ENCODE peak calls at places on chromosomes 5 and 9, in four cellular contexts. One of them, this sample, is unnamed.
A peak's percentile ranks its signal among the peaks of the same experiment; 100 is the strongest.

GRCh38 chr9:94603259-94603776 is 9.7 kb upstream of the FBP2 start:
- DNase-seq in pancreas: peak; percentile 83
- DNase-seq in aorta: peak; percentile 86
- DNase-seq in AG04450: no peak
- DNase-seq in this sample: peak; percentile 83

GRCh38 chr5:27434335-27434734 is 395.9 kb upstream of the CDH9 start:
- DNase-seq in pancreas: no peak
- DNase-seq in aorta: no peak
- DNase-seq in AG04450: no peak
- DNase-seq in this sample: no peak

GRCh38 chr5:105903069-105903468 is 1767.7 kb downstream of the EFNA5 start:
- DNase-seq in AG04450: no peak
- DNase-seq in aorta: no peak
- DNase-seq in pancreas: no peak
- DNase-seq in this sample: no peak

GRCh38 chr9:32180597-32180996 is 203.8 kb upstream of the ACO1 start:
- DNase-seq in pancreas: no peak
- DNase-seq in aorta: no peak
- DNase-seq in AG04450: no peak
- DNase-seq in this sample: no peak

GRCh38 chr5:141846031-141846430 is 32.2 kb downstream of the PCDH1 start:
- DNase-seq in AG04450: peak; percentile 33
- DNase-seq in pancreas: no peak
- DNase-seq in aorta: no peak
- DNase-seq in this sample: no peak

GRCh38 chr5:41754857-41755256 is 115.4 kb downstream of the OXCT1 start:
- DNase-seq in AG04450: no peak
- DNase-seq in pancreas: no peak
- DNase-seq in aorta: no peak
- DNase-seq in this sample: no peak

GRCh38 chr9:111974092-111974681 is 77.6 kb downstream of the UGCG start:
- DNase-seq in AG04450: no peak
- DNase-seq in aorta: peak; percentile 55
- DNase-seq in pancreas: peak; percentile 61
- DNase-seq in this sample: no peak

GRCh38 chr9:130642926-130643325 is 21.5 kb upstream of the PRDM12 start:
- DNase-seq in pancreas: no peak
- DNase-seq in aorta: peak; percentile 30
- DNase-seq in AG04450: no peak
- DNase-seq in this sample: no peak

GRCh38 chr5:85628153-85628552 is 989.6 kb upstream of the COX7C start:
- DNase-seq in aorta: no peak
- DNase-seq in AG04450: no peak
- DNase-seq in pancreas: no peak
- DNase-seq in this sample: no peak

GRCh38 chr5:55219770-55220169 is 7.3 kb downstream of the MCIDAS start:
- DNase-seq in aorta: no peak
- DNase-seq in pancreas: no peak
- DNase-seq in AG04450: no peak
- DNase-seq in this sample: no peak

GRCh38 chr9:71349218-71349617 is 227.8 kb upstream of the TRPM3 start:
- DNase-seq in pancreas: no peak
- DNase-seq in aorta: no peak
- DNase-seq in AG04450: no peak
- DNase-seq in this sample: no peak

GRCh38 chr5:102857090-102857818 is 102.1 kb downstream of the PAM start:
- DNase-seq in aorta: peak; percentile 57
- DNase-seq in pancreas: no peak
- DNase-seq in AG04450: no peak
- DNase-seq in this sample: peak; percentile 52

GRCh38 chr5:61162832-61163567 is 732 bp upstream of the SMIM15 start:
- DNase-seq in AG04450: no peak
- DNase-seq in aorta: no peak
- DNase-seq in pancreas: peak; percentile 13
- DNase-seq in this sample: peak; percentile 15

GRCh38 chr5:76785493-76785892 is 33.3 kb upstream of the F2RL1 start:
- DNase-seq in pancreas: no peak
- DNase-seq in AG04450: no peak
- DNase-seq in aorta: no peak
- DNase-seq in this sample: no peak

GRCh38 chr9:127586537-127586936 is 25.5 kb upstream of the STXBP1 start:
- DNase-seq in pancreas: peak; percentile 75
- DNase-seq in aorta: peak; percentile 84
- DNase-seq in AG04450: no peak
- DNase-seq in this sample: peak; percentile 82

GRCh38 chr5:124289641-124290201 is 456.7 kb downstream of the ZNF608 start:
- DNase-seq in AG04450: no peak
- DNase-seq in aorta: no peak
- DNase-seq in pancreas: peak; percentile 94
- DNase-seq in this sample: no peak

GRCh38 chr9:34408173-34408572 is 31.5 kb upstream of the MYORG start:
- DNase-seq in AG04450: no peak
- DNase-seq in aorta: no peak
- DNase-seq in pancreas: no peak
- DNase-seq in this sample: no peak

GRCh38 chr9:30349526-30350513 is 2034.6 kb upstream of the ACO1 start:
- DNase-seq in pancreas: no peak
- DNase-seq in aorta: no peak
- DNase-seq in AG04450: no peak
- DNase-seq in this sample: no peak

GRCh38 chr9:80448996-80449395 is 877.2 kb downstream of the TLE4 start:
- DNase-seq in pancreas: no peak
- DNase-seq in AG04450: no peak
- DNase-seq in aorta: no peak
- DNase-seq in this sample: no peak

GRCh38 chr5:178590924-178591423 is 781 bp upstream of the COL23A1 start:
- DNase-seq in AG04450: no peak
- DNase-seq in pancreas: no peak
- DNase-seq in aorta: no peak
- DNase-seq in this sample: no peak

GRCh38 chr5:9894571-9895304 is 264.6 kb upstream of the TAS2R1 start:
- DNase-seq in pancreas: no peak
- DNase-seq in AG04450: no peak
- DNase-seq in aorta: no peak
- DNase-seq in this sample: no peak

GRCh38 chr9:109329274-109330258 is 8.7 kb upstream of the EPB41L4B start:
- DNase-seq in aorta: peak; percentile 77
- DNase-seq in AG04450: no peak
- DNase-seq in pancreas: peak; percentile 94
- DNase-seq in this sample: peak; percentile 83

DNA sequence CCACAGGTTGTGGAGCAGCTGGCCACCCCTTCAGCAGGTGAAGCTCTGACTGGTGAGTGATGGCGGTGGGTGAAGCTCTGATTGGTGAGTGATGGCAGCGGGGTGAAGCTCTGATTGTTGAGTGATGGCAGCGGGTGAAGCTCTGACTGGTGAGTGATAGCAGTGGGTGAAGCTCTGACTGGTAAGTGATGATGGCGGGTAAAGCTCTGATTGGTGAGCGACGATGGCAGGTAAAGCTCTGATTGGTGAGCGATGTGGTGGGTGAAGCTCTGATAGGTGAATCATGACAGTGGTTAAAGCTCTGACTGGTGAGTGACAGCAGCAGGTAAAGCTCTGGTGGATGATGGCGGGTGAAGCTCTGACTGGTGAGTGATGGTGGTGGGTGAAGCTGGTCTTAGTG is 9.4 kb upstream of the ABO start:
- DNase-seq in pancreas: no peak
- DNase-seq in aorta: no peak
- DNase-seq in AG04450: no peak
- DNase-seq in this sample: no peak
- H3K27me3 ChIP-seq in pancreas: no peaks in the 10 kb centered on the region
- H3K27me3 ChIP-seq in aorta: no peaks in the 10 kb centered on the region
- H3K27me3 ChIP-seq in AG04450: peaks cover 18% of the 10 kb centered on the region
- H3K27me3 ChIP-seq in this sample: no peaks in the 10 kb centered on the region

GRCh38 chr5:138029944-138030343 is 2.9 kb downstream of the FAM13B start:
- DNase-seq in pancreas: no peak
- DNase-seq in aorta: no peak
- DNase-seq in AG04450: no peak
- DNase-seq in this sample: no peak
- H3K4me3 ChIP-seq in pancreas: no peak overlapping the region
- H3K4me3 ChIP-seq in aorta: no peak overlapping the region
- H3K4me3 ChIP-seq in AG04450: no peak overlapping the region
- H3K4me3 ChIP-seq in this sample: no peak overlapping the region

GRCh38 chr5:6705959-6706358 is 7.3 kb upstream of the TENT4A start:
- DNase-seq in aorta: no peak
- DNase-seq in AG04450: no peak
- DNase-seq in pancreas: no peak
- DNase-seq in this sample: no peak

GRCh38 chr5:6702633-6703032 is 10.6 kb upstream of the TENT4A start:
- DNase-seq in aorta: no peak
- DNase-seq in AG04450: no peak
- DNase-seq in pancreas: no peak
- DNase-seq in this sample: no peak

GRCh38 chr5:6705088-6705487 is 8.1 kb upstream of the TENT4A start:
- DNase-seq in aorta: no peak
- DNase-seq in pancreas: no peak
- DNase-seq in AG04450: no peak
- DNase-seq in this sample: no peak

GRCh38 chr5:6704361-6704851 is 8.8 kb upstream of the TENT4A start:
- DNase-seq in pancreas: no peak
- DNase-seq in AG04450: peak; percentile 71
- DNase-seq in aorta: peak; percentile 80
- DNase-seq in this sample: peak; percentile 80

GRCh38 chr5:6703791-6704190 is 9.4 kb upstream of the TENT4A start:
- DNase-seq in aorta: no peak
- DNase-seq in pancreas: no peak
- DNase-seq in AG04450: no peak
- DNase-seq in this sample: no peak
- H3K27ac ChIP-seq in aorta: peak overlapping the region; percentile 92
- H3K27ac ChIP-seq in pancreas: peak overlapping the region; percentile 67
- H3K27ac ChIP-seq in AG04450: peak overlapping the region; percentile 92
- H3K27ac ChIP-seq in this sample: peak overlapping the region; percentile 91

GRCh38 chr5:176806137-176806536 is 4.2 kb upstream of the UNC5A start:
- DNase-seq in aorta: no peak
- DNase-seq in AG04450: no peak
- DNase-seq in pancreas: no peak
- DNase-seq in this sample: no peak

GRCh38 chr5:176810687-176811501 is 535 bp downstream of the UNC5A start:
- DNase-seq in AG04450: no peak
- DNase-seq in pancreas: no peak
- DNase-seq in aorta: no peak
- DNase-seq in this sample: no peak

GRCh38 chr5:176812269-176813259 is 2.2 kb downstream of the UNC5A start:
- DNase-seq in aorta: no peak
- DNase-seq in AG04450: no peak
- DNase-seq in pancreas: no peak
- DNase-seq in this sample: no peak

GRCh38 chr5:176810084-176810597 is at the start of gene UNC5A:
- DNase-seq in AG04450: no peak
- DNase-seq in pancreas: peak; percentile 23
- DNase-seq in aorta: no peak
- DNase-seq in this sample: peak; percentile 54

GRCh38 chr5:176809544-176810083 is 745 bp upstream of the UNC5A start:
- DNase-seq in aorta: no peak
- DNase-seq in AG04450: no peak
- DNase-seq in pancreas: no peak
- DNase-seq in this sample: no peak
- H3K27me3 ChIP-seq in aorta: no peaks in the 10 kb centered on the region
- H3K27me3 ChIP-seq in AG04450: peaks cover 48% of the 10 kb centered on the region
- H3K27me3 ChIP-seq in pancreas: no peaks in the 10 kb centered on the region
- H3K27me3 ChIP-seq in this sample: no peaks in the 10 kb centered on the region

GRCh38 chr5:173668910-173669309 is 52.5 kb upstream of the BOD1 start:
- DNase-seq in pancreas: no peak
- DNase-seq in aorta: no peak
- DNase-seq in AG04450: no peak
- DNase-seq in this sample: no peak

GRCh38 chr5:173669483-173669882 is 53.0 kb upstream of the BOD1 start:
- DNase-seq in AG04450: no peak
- DNase-seq in aorta: no peak
- DNase-seq in pancreas: no peak
- DNase-seq in this sample: no peak

GRCh38 chr5:173671121-173671949 is 54.9 kb upstream of the BOD1 start:
- DNase-seq in pancreas: no peak
- DNase-seq in AG04450: no peak
- DNase-seq in aorta: peak; percentile 73
- DNase-seq in this sample: peak; percentile 76

GRCh38 chr5:173670791-173671120 is 54.3 kb upstream of the BOD1 start:
- DNase-seq in aorta: no peak
- DNase-seq in pancreas: no peak
- DNase-seq in AG04450: no peak
- DNase-seq in this sample: peak; percentile 60

GRCh38 chr5:173670130-173670591 is 53.7 kb upstream of the BOD1 start:
- DNase-seq in aorta: no peak
- DNase-seq in AG04450: no peak
- DNase-seq in pancreas: no peak
- DNase-seq in this sample: no peak
- H3K4me3 ChIP-seq in aorta: no peak overlapping the region
- H3K4me3 ChIP-seq in AG04450: no peak overlapping the region
- H3K4me3 ChIP-seq in pancreas: no peak overlapping the region
- H3K4me3 ChIP-seq in this sample: no peak overlapping the region

GRCh38 chr9:107639426-107639825 is 149.9 kb upstream of the KLF4 start:
- DNase-seq in pancreas: no peak
- DNase-seq in aorta: no peak
- DNase-seq in AG04450: no peak
- DNase-seq in this sample: no peak
- H3K27ac ChIP-seq in pancreas: no peak overlapping the region
- H3K27ac ChIP-seq in aorta: no peak overlapping the region
- H3K27ac ChIP-seq in AG04450: no peak overlapping the region
- H3K27ac ChIP-seq in this sample: no peak overlapping the region

GRCh38 chr5:62214701-62215100 is 91.3 kb upstream of the KIF2A start:
- DNase-seq in pancreas: no peak
- DNase-seq in AG04450: no peak
- DNase-seq in aorta: no peak
- DNase-seq in this sample: no peak
- H3K27me3 ChIP-seq in pancreas: no peaks in the 10 kb centered on the region
- H3K27me3 ChIP-seq in AG04450: no peaks in the 10 kb centered on the region
- H3K27me3 ChIP-seq in aorta: peaks cover 1% of the 10 kb centered on the region
- H3K27me3 ChIP-seq in this sample: no peaks in the 10 kb centered on the region

GRCh38 chr9:74555015-74555414 is 57.9 kb downstream of the RORB start:
- DNase-seq in AG04450: no peak
- DNase-seq in aorta: no peak
- DNase-seq in pancreas: peak; percentile 38
- DNase-seq in this sample: no peak

GRCh38 chr9:74551266-74551665 is 54.1 kb downstream of the RORB start:
- DNase-seq in pancreas: no peak
- DNase-seq in aorta: no peak
- DNase-seq in AG04450: no peak
- DNase-seq in this sample: no peak

GRCh38 chr9:74556685-74557084 is 59.5 kb downstream of the RORB start:
- DNase-seq in aorta: no peak
- DNase-seq in pancreas: no peak
- DNase-seq in AG04450: no peak
- DNase-seq in this sample: no peak

GRCh38 chr9:74557577-74557976 is 60.4 kb downstream of the RORB start:
- DNase-seq in pancreas: no peak
- DNase-seq in AG04450: no peak
- DNase-seq in aorta: no peak
- DNase-seq in this sample: no peak

GRCh38 chr9:74555625-74556024 is 58.5 kb downstream of the RORB start:
- DNase-seq in pancreas: no peak
- DNase-seq in AG04450: no peak
- DNase-seq in aorta: no peak
- DNase-seq in this sample: no peak
- H3K4me3 ChIP-seq in pancreas: no peak overlapping the region
- H3K4me3 ChIP-seq in AG04450: no peak overlapping the region
- H3K4me3 ChIP-seq in aorta: no peak overlapping the region
- H3K4me3 ChIP-seq in this sample: no peak overlapping the region

This sample was measured in right cardiac atrium.